ENCODE peak calls at places on chromosomes 12 and 14, in seven cellular contexts. One of them, this sample, is unnamed.

GRCh38 chr12:76032043-76032981 is 736 bp upstream of the PHLDA1 start:
- DNase-seq in HTR-8/SVneo: no peak
- DNase-seq in HT1080: peak; percentile 58
- DNase-seq in CD8-positive, alpha-beta memory T cell: no peak
- DNase-seq in DMS153: no peak
- DNase-seq in SK-N-SH: peak; percentile 15
- DNase-seq in SW 1271: peak; percentile 84
- DNase-seq in this sample: peak; percentile 94

GRCh38 chr14:89256273-89256672 is 160.8 kb downstream of the FOXN3 start:
- DNase-seq in CD8-positive, alpha-beta memory T cell: no peak
- DNase-seq in SW 1271: no peak
- DNase-seq in DMS153: no peak
- DNase-seq in HTR-8/SVneo: no peak
- DNase-seq in HT1080: no peak
- DNase-seq in SK-N-SH: no peak
- DNase-seq in this sample: no peak

GRCh38 chr14:104467641-104468040 is 111.9 kb upstream of the C14orf180 start:
- DNase-seq in HT1080: no peak
- DNase-seq in SK-N-SH: no peak
- DNase-seq in SW 1271: no peak
- DNase-seq in CD8-positive, alpha-beta memory T cell: no peak
- DNase-seq in HTR-8/SVneo: no peak
- DNase-seq in DMS153: no peak
- DNase-seq in this sample: no peak

GRCh38 chr12:42810006-42810405 is 220.5 kb upstream of the PRICKLE1 start:
- DNase-seq in SK-N-SH: no peak
- DNase-seq in HT1080: no peak
- DNase-seq in DMS153: no peak
- DNase-seq in SW 1271: no peak
- DNase-seq in HTR-8/SVneo: no peak
- DNase-seq in CD8-positive, alpha-beta memory T cell: no peak
- DNase-seq in this sample: no peak

GRCh38 chr12:108622425-108622824 is 11.3 kb downstream of the SELPLG start:
- DNase-seq in HT1080: peak; percentile 71
- DNase-seq in SK-N-SH: no peak
- DNase-seq in HTR-8/SVneo: no peak
- DNase-seq in SW 1271: no peak
- DNase-seq in CD8-positive, alpha-beta memory T cell: peak; percentile 29
- DNase-seq in DMS153: peak; percentile 84
- DNase-seq in this sample: peak; percentile 94

GRCh38 chr14:69845787-69846186 is 33.4 kb upstream of the SMOC1 start:
- DNase-seq in HTR-8/SVneo: no peak
- DNase-seq in SK-N-SH: no peak
- DNase-seq in SW 1271: no peak
- DNase-seq in DMS153: peak; percentile 10
- DNase-seq in HT1080: peak; percentile 58
- DNase-seq in CD8-positive, alpha-beta memory T cell: no peak
- DNase-seq in this sample: peak; percentile 42

GRCh38 chr14:100484531-100485267 is 102.5 kb downstream of the BEGAIN start:
- DNase-seq in CD8-positive, alpha-beta memory T cell: no peak
- DNase-seq in SK-N-SH: no peak
- DNase-seq in HT1080: no peak
- DNase-seq in HTR-8/SVneo: no peak
- DNase-seq in DMS153: no peak
- DNase-seq in SW 1271: no peak
- DNase-seq in this sample: no peak

GRCh38 chr12:64531665-64532334 is 78.5 kb upstream of the RASSF3 start:
- DNase-seq in CD8-positive, alpha-beta memory T cell: no peak
- DNase-seq in HT1080: no peak
- DNase-seq in SK-N-SH: no peak
- DNase-seq in HTR-8/SVneo: no peak
- DNase-seq in DMS153: no peak
- DNase-seq in SW 1271: no peak
- DNase-seq in this sample: peak; percentile 57

GRCh38 chr12:116274552-116275375 is 2.7 kb downstream of the MED13L start:
- DNase-seq in HT1080: no peak
- DNase-seq in SK-N-SH: no peak
- DNase-seq in DMS153: no peak
- DNase-seq in SW 1271: no peak
- DNase-seq in HTR-8/SVneo: no peak
- DNase-seq in CD8-positive, alpha-beta memory T cell: no peak
- DNase-seq in this sample: peak; percentile 66

GRCh38 chr14:101174980-101175606 is 271.6 kb upstream of the RTL1 start:
- DNase-seq in SW 1271: no peak
- DNase-seq in HT1080: no peak
- DNase-seq in HTR-8/SVneo: no peak
- DNase-seq in CD8-positive, alpha-beta memory T cell: no peak
- DNase-seq in DMS153: peak; percentile 54
- DNase-seq in SK-N-SH: peak; percentile 14
- DNase-seq in this sample: no peak

GRCh38 chr12:5708371-5708770 is 236.7 kb downstream of the ANO2 start:
- DNase-seq in HTR-8/SVneo: no peak
- DNase-seq in HT1080: no peak
- DNase-seq in CD8-positive, alpha-beta memory T cell: no peak
- DNase-seq in SK-N-SH: no peak
- DNase-seq in DMS153: no peak
- DNase-seq in SW 1271: no peak
- DNase-seq in this sample: peak; percentile 22

GRCh38 chr14:95200404-95200803 is 43.1 kb upstream of the DICER1 start:
- DNase-seq in CD8-positive, alpha-beta memory T cell: no peak
- DNase-seq in SK-N-SH: no peak
- DNase-seq in HTR-8/SVneo: no peak
- DNase-seq in SW 1271: no peak
- DNase-seq in DMS153: no peak
- DNase-seq in HT1080: no peak
- DNase-seq in this sample: no peak

GRCh38 chr14:101916816-101917412 is 47.5 kb upstream of the DYNC1H1 start:
- DNase-seq in HT1080: no peak
- DNase-seq in SK-N-SH: no peak
- DNase-seq in HTR-8/SVneo: no peak
- DNase-seq in SW 1271: no peak
- DNase-seq in DMS153: no peak
- DNase-seq in CD8-positive, alpha-beta memory T cell: no peak
- DNase-seq in this sample: no peak

GRCh38 chr12:80087486-80088213 is 11.7 kb upstream of the OTOGL start:
- DNase-seq in HT1080: no peak
- DNase-seq in CD8-positive, alpha-beta memory T cell: no peak
- DNase-seq in HTR-8/SVneo: no peak
- DNase-seq in SW 1271: no peak
- DNase-seq in SK-N-SH: no peak
- DNase-seq in DMS153: no peak
- DNase-seq in this sample: no peak

GRCh38 chr14:21734457-21735074 is 60.9 kb upstream of the OR4E1 start:
- DNase-seq in HT1080: peak; percentile 37
- DNase-seq in HTR-8/SVneo: peak; percentile 30
- DNase-seq in DMS153: peak; percentile 38
- DNase-seq in CD8-positive, alpha-beta memory T cell: peak; percentile 52
- DNase-seq in SK-N-SH: peak; percentile 31
- DNase-seq in SW 1271: peak; percentile 63
- DNase-seq in this sample: peak; percentile 45

GRCh38 chr14:100375273-100375962 is 52.3 kb downstream of the SLC25A47 start:
- DNase-seq in HT1080: peak; percentile 66
- DNase-seq in SK-N-SH: peak; percentile 60
- DNase-seq in HTR-8/SVneo: peak; percentile 69
- DNase-seq in SW 1271: peak; percentile 21
- DNase-seq in CD8-positive, alpha-beta memory T cell: peak; percentile 21
- DNase-seq in DMS153: no peak
- DNase-seq in this sample: peak; percentile 95

GRCh38 chr14:49249022-49249421 is 337.2 kb downstream of the RPS29 start:
- DNase-seq in HT1080: peak; percentile 38
- DNase-seq in SW 1271: peak; percentile 6
- DNase-seq in SK-N-SH: peak; percentile 12
- DNase-seq in DMS153: no peak
- DNase-seq in HTR-8/SVneo: peak; percentile 4
- DNase-seq in CD8-positive, alpha-beta memory T cell: no peak
- DNase-seq in this sample: no peak

GRCh38 chr14:54818201-54819133 is 84.2 kb downstream of the GCH1 start:
- DNase-seq in HTR-8/SVneo: peak; percentile 85
- DNase-seq in HT1080: peak; percentile 85
- DNase-seq in SW 1271: no peak
- DNase-seq in SK-N-SH: peak; percentile 76
- DNase-seq in DMS153: peak; percentile 37
- DNase-seq in CD8-positive, alpha-beta memory T cell: no peak
- DNase-seq in this sample: peak; percentile 52

GRCh38 chr14:49755378-49755777 is 12.6 kb upstream of the KLHDC2 start:
- DNase-seq in HTR-8/SVneo: no peak
- DNase-seq in DMS153: no peak
- DNase-seq in CD8-positive, alpha-beta memory T cell: no peak
- DNase-seq in SK-N-SH: no peak
- DNase-seq in SW 1271: no peak
- DNase-seq in HT1080: no peak
- DNase-seq in this sample: no peak

GRCh38 chr12:129298921-129299320 is 445.6 kb downstream of the GLT1D1 start:
- DNase-seq in SW 1271: no peak
- DNase-seq in HT1080: peak; percentile 84
- DNase-seq in CD8-positive, alpha-beta memory T cell: no peak
- DNase-seq in DMS153: no peak
- DNase-seq in HTR-8/SVneo: no peak
- DNase-seq in SK-N-SH: no peak
- DNase-seq in this sample: no peak

GRCh38 chr14:101151226-101151929 is 247.9 kb upstream of the RTL1 start:
- DNase-seq in DMS153: no peak
- DNase-seq in SK-N-SH: no peak
- DNase-seq in HTR-8/SVneo: no peak
- DNase-seq in CD8-positive, alpha-beta memory T cell: no peak
- DNase-seq in HT1080: peak; percentile 62
- DNase-seq in SW 1271: no peak
- DNase-seq in this sample: peak; percentile 48

GRCh38 chr14:36556811-36557433 is 25.5 kb downstream of the NKX2-8 start:
- DNase-seq in CD8-positive, alpha-beta memory T cell: no peak
- DNase-seq in SK-N-SH: peak; percentile 39
- DNase-seq in HT1080: peak; percentile 17
- DNase-seq in SW 1271: peak; percentile 10
- DNase-seq in DMS153: no peak
- DNase-seq in HTR-8/SVneo: peak; percentile 31
- DNase-seq in this sample: peak; percentile 28

GRCh38 chr14:92513966-92514843 is 624 bp downstream of the RIN3 start:
- DNase-seq in HT1080: peak; percentile 18
- DNase-seq in HTR-8/SVneo: peak; percentile 24
- DNase-seq in CD8-positive, alpha-beta memory T cell: peak; percentile 41
- DNase-seq in DMS153: no peak
- DNase-seq in SK-N-SH: no peak
- DNase-seq in SW 1271: peak; percentile 12
- DNase-seq in this sample: peak; percentile 22

GRCh38 chr12:80264891-80265290 is 165.6 kb downstream of the OTOGL start:
- DNase-seq in SK-N-SH: no peak
- DNase-seq in HTR-8/SVneo: no peak
- DNase-seq in CD8-positive, alpha-beta memory T cell: no peak
- DNase-seq in DMS153: no peak
- DNase-seq in HT1080: no peak
- DNase-seq in SW 1271: no peak
- DNase-seq in this sample: peak; percentile 25

GRCh38 chr14:89418452-89418851 is 1.4 kb upstream of the FOXN3 start:
- DNase-seq in SW 1271: no peak
- DNase-seq in DMS153: peak; percentile 14
- DNase-seq in CD8-positive, alpha-beta memory T cell: peak; percentile 11
- DNase-seq in HTR-8/SVneo: no peak
- DNase-seq in SK-N-SH: peak; percentile 67
- DNase-seq in HT1080: no peak
- DNase-seq in this sample: peak; percentile 65

GRCh38 chr12:47773062-47773857 is at the start of gene SLC48A1:
- DNase-seq in DMS153: no peak
- DNase-seq in HT1080: no peak
- DNase-seq in HTR-8/SVneo: peak; percentile 72
- DNase-seq in SK-N-SH: peak; percentile 97
- DNase-seq in CD8-positive, alpha-beta memory T cell: peak; percentile 71
- DNase-seq in SW 1271: peak; percentile 51
- DNase-seq in this sample: peak; percentile 78

GRCh38 chr12:79006306-79006705 is 141.7 kb downstream of the SYT1 start:
- DNase-seq in SW 1271: peak; percentile 31
- DNase-seq in DMS153: no peak
- DNase-seq in HTR-8/SVneo: no peak
- DNase-seq in CD8-positive, alpha-beta memory T cell: no peak
- DNase-seq in HT1080: peak; percentile 37
- DNase-seq in SK-N-SH: no peak
- DNase-seq in this sample: peak; percentile 22

GRCh38 chr12:57166971-57167371 is 19.6 kb upstream of the LRP1-AS start:
- DNase-seq in SW 1271: no peak
- DNase-seq in CD8-positive, alpha-beta memory T cell: no peak
- DNase-seq in DMS153: no peak
- DNase-seq in HTR-8/SVneo: no peak
- DNase-seq in SK-N-SH: no peak
- DNase-seq in HT1080: peak; percentile 98
- DNase-seq in this sample: no peak

GRCh38 chr12:96305665-96306064 is 94.6 kb downstream of the CDK17 start:
- DNase-seq in HTR-8/SVneo: no peak
- DNase-seq in SK-N-SH: no peak
- DNase-seq in CD8-positive, alpha-beta memory T cell: no peak
- DNase-seq in SW 1271: no peak
- DNase-seq in DMS153: no peak
- DNase-seq in HT1080: no peak
- DNase-seq in this sample: no peak

This sample was measured in mesendoderm.